ENCODE peak calls at places on chromosomes 12 and 14, in eight cellular contexts. F is mesendoderm, R is cardiac muscle cell, O is tibial artery, W is fibroblast of lung, T is mesenchymal stem cell, I is aorta, J is psoas muscle. A is an unnamed sample.
A peak's percentile ranks its signal among the peaks of the same experiment; 100 is the strongest.

GRCh38 chr12:53750812-53751335 is 905 bp downstream of the CISTR start:
- DNase-seq in T (peak; percentile 44), W (no peak), R (no peak), F (peak; percentile 34), O (peak; percentile 66), J (peak; percentile 32), I (no peak), A (no peak)

GRCh38 chr14:36367985-36368774 is 47.7 kb upstream of the MBIP start:
- DNase-seq in O (no peak), T (no peak), W (no peak), I (no peak), J (no peak), F (no peak), R (no peak), A (no peak)

GRCh38 chr12:113461666-113462065 is 10.0 kb downstream of the LHX5 start:
- DNase-seq in R (peak; percentile 36), J (no peak), T (peak; percentile 25), F (peak; percentile 75), W (peak; percentile 14), I (no peak), O (no peak), A (no peak)

GRCh38 chr14:21090194-21090939 is 8.1 kb downstream of the ZNF219 start:
- DNase-seq in R (peak; percentile 21), J (no peak), O (peak; percentile 69), W (no peak), T (no peak), I (peak; percentile 84), F (peak; percentile 64), A (no peak)

GRCh38 chr12:122847921-122848421 is 12.7 kb downstream of the HIP1R start:
- DNase-seq in O (no peak), F (no peak), I (peak; percentile 59), J (no peak), R (no peak), T (no peak), W (no peak), A (no peak)

GRCh38 chr12:96400631-96401060 is 407 bp upstream of the CDK17 start:
- DNase-seq in R (peak; percentile 52), I (no peak), W (peak; percentile 58), J (no peak), F (peak; percentile 19), O (no peak), T (peak; percentile 71), A (no peak)

GRCh38 chr14:74459289-74459946 is 33.4 kb upstream of the SYNDIG1L start:
- DNase-seq in J (peak; percentile 39), R (peak; percentile 72), T (peak; percentile 76), F (peak; percentile 69), I (no peak), W (peak; percentile 51), O (no peak), A (peak; percentile 39)

GRCh38 chr14:101535232-101535631 is 26.1 kb upstream of the DIO3 start:
- DNase-seq in R (no peak), F (no peak), T (no peak), I (no peak), O (no peak), J (no peak), W (no peak), A (no peak)

GRCh38 chr12:32158525-32158924 is 51.9 kb downstream of the BICD1 start:
- DNase-seq in W (no peak), T (no peak), J (no peak), O (no peak), F (peak; percentile 21), R (no peak), I (no peak), A (no peak)

GRCh38 chr12:46209165-46209564 is 59.7 kb downstream of the SLC38A1 start:
- DNase-seq in J (no peak), I (no peak), T (peak; percentile 15), O (no peak), F (no peak), W (peak; percentile 63), R (no peak), A (no peak)

GRCh38 chr12:106645074-106645421 is 62.2 kb downstream of the RFX4 start:
- DNase-seq in O (no peak), W (no peak), T (no peak), J (peak; percentile 21), F (no peak), R (peak; percentile 60), I (no peak), A (no peak)

GRCh38 chr12:46264057-46264456 is 4.8 kb downstream of the SLC38A1 start:
- DNase-seq in W (peak; percentile 40), O (no peak), F (no peak), R (no peak), T (peak; percentile 42), J (no peak), I (no peak), A (no peak)

GRCh38 chr12:18224745-18225144 is 36.6 kb upstream of the PIK3C2G start:
- DNase-seq in I (no peak), J (no peak), O (no peak), R (peak; percentile 68), W (peak; percentile 68), T (peak; percentile 45), F (peak; percentile 65), A (no peak)

GRCh38 chr12:108369736-108370396 is 30.8 kb upstream of the CMKLR1 start:
- DNase-seq in I (no peak), T (no peak), J (no peak), F (peak; percentile 38), W (no peak), O (no peak), R (no peak), A (no peak)

GRCh38 chr12:109892748-109893147 is 7.3 kb upstream of the TCHP start:
- DNase-seq in I (no peak), O (no peak), J (no peak), F (no peak), R (no peak), W (no peak), T (no peak), A (no peak)

GRCh38 chr12:108117163-108117849 is 11.8 kb upstream of the WSCD2 start:
- DNase-seq in F (peak; percentile 75), O (no peak), J (no peak), T (no peak), W (no peak), R (no peak), I (no peak), A (no peak)

GRCh38 chr14:96049932-96050331 is 10.8 kb downstream of the C14orf132 start:
- DNase-seq in T (no peak), I (no peak), R (no peak), W (peak; percentile 29), F (no peak), J (no peak), O (no peak), A (no peak)

GRCh38 chr14:100124551-100125088 is 34.8 kb downstream of the DEGS2 start:
- DNase-seq in O (no peak), W (no peak), I (no peak), J (no peak), T (no peak), R (no peak), F (no peak), A (no peak)

GRCh38 chr14:92844220-92844619 is 50.1 kb downstream of the GOLGA5 start:
- DNase-seq in O (no peak), J (no peak), R (no peak), F (no peak), T (no peak), I (no peak), W (no peak), A (no peak)

GRCh38 chr12:104498211-104498801 is 41.6 kb downstream of the CHST11 start:
- DNase-seq in R (no peak), T (no peak), J (no peak), W (no peak), O (no peak), I (no peak), F (no peak), A (no peak)

GRCh38 chr14:89845346-89845745 is 109.2 kb downstream of the EFCAB11 start:
- DNase-seq in W (peak; percentile 96), I (no peak), J (no peak), T (peak; percentile 83), O (no peak), F (no peak), R (peak; percentile 85), A (no peak)

DNA sequence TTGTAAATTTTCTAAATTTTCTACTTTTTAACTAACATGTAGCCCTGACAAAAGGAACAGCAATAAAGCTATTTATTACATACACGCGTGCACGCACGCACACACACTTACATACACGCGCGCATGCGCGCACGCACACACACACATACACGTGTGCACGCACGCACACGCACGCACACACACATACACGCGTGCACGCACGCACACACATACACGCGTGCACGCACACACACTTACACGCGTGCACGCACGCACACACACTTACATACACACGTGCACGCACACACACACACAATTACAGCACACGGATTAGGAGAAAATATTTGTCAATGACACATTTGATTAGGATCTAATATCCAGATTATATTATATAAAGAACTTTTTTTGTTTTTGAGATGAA is 27.9 kb downstream of the DHX37 start:
- DNase-seq in W (peak; percentile 8), J (no peak), F (no peak), O (no peak), T (no peak), I (no peak), R (no peak), A (no peak)
- H3K36me3 ChIP-seq in W (peaks cover 24% of the 10 kb centered on the region), J (peaks cover 97% of the 10 kb centered on the region), F (peaks cover 18% of the 10 kb centered on the region), O (peaks cover 71% of the 10 kb centered on the region), T (peaks cover 79% of the 10 kb centered on the region), I (peaks cover 12% of the 10 kb centered on the region), R (peaks cover 13% of the 10 kb centered on the region), A (peaks cover 35% of the 10 kb centered on the region)

GRCh38 chr14:94383777-94384176 is 4.6 kb downstream of the SERPINA1 start:
- DNase-seq in I (no peak), J (no peak), R (no peak), W (no peak), T (no peak), O (no peak), F (no peak), A (no peak)
- H3K27ac ChIP-seq in I (no peak overlapping the region), J (no peak overlapping the region), R (no peak overlapping the region), W (no peak overlapping the region), T (no peak overlapping the region), O (no peak overlapping the region), F (no peak overlapping the region), A (no peak overlapping the region)

GRCh38 chr14:85421166-85421877 is 108.6 kb upstream of the FLRT2 start:
- DNase-seq in R (peak; percentile 56), T (peak; percentile 95), I (no peak), F (no peak), W (peak; percentile 88), J (no peak), O (no peak), A (no peak)
- H3K4me1 ChIP-seq in R (no peaks in the 10 kb centered on the region), T (peaks cover 2% of the 10 kb centered on the region), I (peaks cover 2% of the 10 kb centered on the region), F (no peaks in the 10 kb centered on the region), W (peaks cover 2% of the 10 kb centered on the region), J (no peaks in the 10 kb centered on the region), O (peaks cover 12% of the 10 kb centered on the region), A (no peaks in the 10 kb centered on the region)

DNA sequence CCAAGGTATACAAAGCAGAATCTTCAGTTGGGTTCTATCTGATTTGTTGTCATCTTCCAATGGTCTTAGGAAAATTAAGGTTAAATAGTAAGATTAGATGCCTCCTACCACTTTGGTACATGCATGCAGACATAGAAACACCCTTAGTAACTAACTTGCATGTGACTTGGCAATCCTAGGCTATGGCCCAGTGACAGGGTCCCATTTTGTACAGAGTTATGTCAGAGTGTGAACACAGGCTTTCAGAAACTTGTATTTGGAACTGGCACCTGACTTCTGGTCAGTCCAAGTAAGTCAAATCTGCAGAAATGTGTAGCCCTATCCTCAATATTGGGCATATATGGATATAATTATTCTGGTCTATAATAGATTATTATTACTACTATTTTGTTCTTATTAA is 53.1 kb downstream of the DAD1 start:
- DNase-seq in T (no peak), O (no peak), W (no peak), I (no peak), R (no peak), F (no peak), J (no peak), A (no peak)
- H3K36me3 ChIP-seq in T (no peaks in the 10 kb centered on the region), O (no peaks in the 10 kb centered on the region), W (no peaks in the 10 kb centered on the region), I (no peaks in the 10 kb centered on the region), R (no peaks in the 10 kb centered on the region), F (no peaks in the 10 kb centered on the region), J (no peaks in the 10 kb centered on the region), A (no peaks in the 10 kb centered on the region)

GRCh38 chr14:71932229-71932951 is at the start of gene RGS6:
- DNase-seq in J (peak; percentile 13), I (no peak), W (no peak), F (peak; percentile 90), T (no peak), R (peak; percentile 16), O (no peak), A (peak; percentile 55)
- H3K27ac ChIP-seq in J (no peak within 1 kb of the TSS), I (no peak within 1 kb of the TSS), W (no peak within 1 kb of the TSS), F (no peak within 1 kb of the TSS), T (no peak within 1 kb of the TSS), R (no peak within 1 kb of the TSS), O (peak within 1 kb of the TSS; percentile 59), A (no peak within 1 kb of the TSS)

A was measured in iPS DF 6.9.